ENCODE peak calls at places on chromosomes 1 and 21, in nine cellular contexts. One of them, this sample, is unnamed.

GRCh38 chr1:1624443-1625403 is 7.2 kb upstream of the MMP23B start:
- DNase-seq in GM18507: no peak
- DNase-seq in NCI-H2081: peak; percentile 24
- DNase-seq in ELR: no peak
- DNase-seq in sciatic nerve: no peak
- DNase-seq in NB4: no peak
- DNase-seq in testis: no peak
- DNase-seq in H1: no peak
- DNase-seq in stimulated activated CD4-positive, alpha-beta T cell treated with anti-CD3 and anti-CD28 coated beads, Interleukin-1b, Interleukin-23, amount 100 ng/mL, for 4 hours: no peak
- DNase-seq in this sample: no peak

GRCh38 chr1:3021233-3021671 is at the start of gene ACTRT2:
- DNase-seq in NCI-H2081: no peak
- DNase-seq in GM18507: no peak
- DNase-seq in sciatic nerve: no peak
- DNase-seq in ELR: no peak
- DNase-seq in stimulated activated CD4-positive, alpha-beta T cell treated with anti-CD3 and anti-CD28 coated beads, Interleukin-1b, Interleukin-23, amount 100 ng/mL, for 4 hours: no peak
- DNase-seq in NB4: no peak
- DNase-seq in H1: no peak
- DNase-seq in testis: no peak
- DNase-seq in this sample: no peak

GRCh38 chr1:23759277-23759676 is 16.0 kb downstream of the ELOA start:
- DNase-seq in NB4: no peak
- DNase-seq in ELR: no peak
- DNase-seq in GM18507: no peak
- DNase-seq in H1: no peak
- DNase-seq in stimulated activated CD4-positive, alpha-beta T cell treated with anti-CD3 and anti-CD28 coated beads, Interleukin-1b, Interleukin-23, amount 100 ng/mL, for 4 hours: no peak
- DNase-seq in testis: peak; percentile 79
- DNase-seq in NCI-H2081: no peak
- DNase-seq in sciatic nerve: no peak
- DNase-seq in this sample: no peak

GRCh38 chr21:25906554-25906953 is 171.8 kb downstream of the GABPA start:
- DNase-seq in ELR: no peak
- DNase-seq in GM18507: no peak
- DNase-seq in NB4: no peak
- DNase-seq in NCI-H2081: no peak
- DNase-seq in testis: no peak
- DNase-seq in H1: no peak
- DNase-seq in sciatic nerve: no peak
- DNase-seq in stimulated activated CD4-positive, alpha-beta T cell treated with anti-CD3 and anti-CD28 coated beads, Interleukin-1b, Interleukin-23, amount 100 ng/mL, for 4 hours: no peak
- DNase-seq in this sample: no peak

GRCh38 chr1:70134148-70134547 is 71.2 kb downstream of the LRRC40 start:
- DNase-seq in GM18507: no peak
- DNase-seq in stimulated activated CD4-positive, alpha-beta T cell treated with anti-CD3 and anti-CD28 coated beads, Interleukin-1b, Interleukin-23, amount 100 ng/mL, for 4 hours: no peak
- DNase-seq in H1: no peak
- DNase-seq in NCI-H2081: no peak
- DNase-seq in sciatic nerve: no peak
- DNase-seq in NB4: no peak
- DNase-seq in ELR: peak; percentile 25
- DNase-seq in testis: no peak
- DNase-seq in this sample: no peak

GRCh38 chr1:99503276-99503747 is 142.6 kb upstream of the PALMD start:
- DNase-seq in ELR: no peak
- DNase-seq in testis: peak; percentile 77
- DNase-seq in stimulated activated CD4-positive, alpha-beta T cell treated with anti-CD3 and anti-CD28 coated beads, Interleukin-1b, Interleukin-23, amount 100 ng/mL, for 4 hours: no peak
- DNase-seq in NB4: no peak
- DNase-seq in H1: no peak
- DNase-seq in NCI-H2081: no peak
- DNase-seq in GM18507: no peak
- DNase-seq in sciatic nerve: no peak
- DNase-seq in this sample: no peak

GRCh38 chr1:14160766-14161165 is 437.7 kb upstream of the KAZN start:
- DNase-seq in stimulated activated CD4-positive, alpha-beta T cell treated with anti-CD3 and anti-CD28 coated beads, Interleukin-1b, Interleukin-23, amount 100 ng/mL, for 4 hours: no peak
- DNase-seq in NCI-H2081: no peak
- DNase-seq in testis: no peak
- DNase-seq in H1: no peak
- DNase-seq in ELR: no peak
- DNase-seq in sciatic nerve: no peak
- DNase-seq in GM18507: no peak
- DNase-seq in NB4: no peak
- DNase-seq in this sample: no peak

GRCh38 chr1:9561429-9561828 is 22.2 kb downstream of the SLC25A33 start:
- DNase-seq in sciatic nerve: no peak
- DNase-seq in GM18507: no peak
- DNase-seq in stimulated activated CD4-positive, alpha-beta T cell treated with anti-CD3 and anti-CD28 coated beads, Interleukin-1b, Interleukin-23, amount 100 ng/mL, for 4 hours: no peak
- DNase-seq in NB4: peak; percentile 63
- DNase-seq in H1: no peak
- DNase-seq in ELR: peak; percentile 88
- DNase-seq in NCI-H2081: peak; percentile 63
- DNase-seq in testis: peak; percentile 48
- DNase-seq in this sample: no peak

GRCh38 chr1:19495816-19496528 is 10.6 kb upstream of the CAPZB start:
- DNase-seq in stimulated activated CD4-positive, alpha-beta T cell treated with anti-CD3 and anti-CD28 coated beads, Interleukin-1b, Interleukin-23, amount 100 ng/mL, for 4 hours: no peak
- DNase-seq in sciatic nerve: no peak
- DNase-seq in ELR: no peak
- DNase-seq in testis: no peak
- DNase-seq in H1: no peak
- DNase-seq in GM18507: no peak
- DNase-seq in NCI-H2081: no peak
- DNase-seq in NB4: no peak
- DNase-seq in this sample: no peak

GRCh38 chr21:33109574-33110339 is 39.8 kb downstream of the OLIG1 start:
- DNase-seq in H1: no peak
- DNase-seq in ELR: no peak
- DNase-seq in GM18507: no peak
- DNase-seq in NB4: peak; percentile 93
- DNase-seq in stimulated activated CD4-positive, alpha-beta T cell treated with anti-CD3 and anti-CD28 coated beads, Interleukin-1b, Interleukin-23, amount 100 ng/mL, for 4 hours: peak; percentile 21
- DNase-seq in NCI-H2081: no peak
- DNase-seq in sciatic nerve: no peak
- DNase-seq in testis: no peak
- DNase-seq in this sample: no peak

GRCh38 chr1:147273409-147274307 is 31.2 kb downstream of the CHD1L start:
- DNase-seq in GM18507: peak; percentile 22
- DNase-seq in NCI-H2081: peak; percentile 53
- DNase-seq in ELR: peak; percentile 88
- DNase-seq in sciatic nerve: no peak
- DNase-seq in stimulated activated CD4-positive, alpha-beta T cell treated with anti-CD3 and anti-CD28 coated beads, Interleukin-1b, Interleukin-23, amount 100 ng/mL, for 4 hours: no peak
- DNase-seq in NB4: peak; percentile 64
- DNase-seq in H1: no peak
- DNase-seq in testis: peak; percentile 38
- DNase-seq in this sample: no peak

GRCh38 chr1:169060906-169061683 is 45.4 kb upstream of the ATP1B1 start:
- DNase-seq in sciatic nerve: no peak
- DNase-seq in NCI-H2081: no peak
- DNase-seq in GM18507: no peak
- DNase-seq in ELR: no peak
- DNase-seq in stimulated activated CD4-positive, alpha-beta T cell treated with anti-CD3 and anti-CD28 coated beads, Interleukin-1b, Interleukin-23, amount 100 ng/mL, for 4 hours: no peak
- DNase-seq in testis: no peak
- DNase-seq in H1: no peak
- DNase-seq in NB4: peak; percentile 54
- DNase-seq in this sample: no peak

GRCh38 chr1:177586429-177586828 is 383.4 kb downstream of the SEC16B start:
- DNase-seq in NB4: no peak
- DNase-seq in ELR: peak; percentile 78
- DNase-seq in sciatic nerve: no peak
- DNase-seq in stimulated activated CD4-positive, alpha-beta T cell treated with anti-CD3 and anti-CD28 coated beads, Interleukin-1b, Interleukin-23, amount 100 ng/mL, for 4 hours: no peak
- DNase-seq in H1: no peak
- DNase-seq in testis: no peak
- DNase-seq in GM18507: no peak
- DNase-seq in NCI-H2081: no peak
- DNase-seq in this sample: no peak

GRCh38 chr21:43867936-43868335 is 2.9 kb downstream of the AGPAT3 start:
- DNase-seq in sciatic nerve: no peak
- DNase-seq in stimulated activated CD4-positive, alpha-beta T cell treated with anti-CD3 and anti-CD28 coated beads, Interleukin-1b, Interleukin-23, amount 100 ng/mL, for 4 hours: no peak
- DNase-seq in ELR: no peak
- DNase-seq in NB4: no peak
- DNase-seq in NCI-H2081: no peak
- DNase-seq in testis: no peak
- DNase-seq in GM18507: no peak
- DNase-seq in H1: no peak
- DNase-seq in this sample: no peak